ENCODE peak calls at places on chromosomes 16 and 17, in seven cellular contexts. O is mesendoderm; F is caudate nucleus; N is SHP77; R is sciatic nerve; P is activated CD8-positive, alpha-beta T cell treated with anti-CD3 and anti-CD28 coated beads, Interleukin-2, amount 10 ng/mL, durations not matched to agents 7 days and 5 days; A is HFF-Myc. G is an unnamed sample.

GRCh38 chr17:2853722-2854580 is 57.7 kb downstream of the RAP1GAP2 start:
- DNase-seq in A (no peak), R (no peak), P (no peak), O (peak), F (no peak), N (peak), G (peak)

GRCh38 chr16:15741207-15741871 is 91.3 kb downstream of the NDE1 start:
- DNase-seq in O (no peak), F (no peak), P (no peak), N (peak), A (no peak), R (no peak), G (no peak)

GRCh38 chr17:80832266-80832676 is 159.4 kb upstream of the CHMP6 start:
- DNase-seq in O (peak), F (no peak), P (no peak), N (peak), A (no peak), R (no peak), G (peak)

GRCh38 chr17:10278218-10278617 is 79.8 kb upstream of the GAS7 start:
- DNase-seq in P (no peak), N (no peak), O (peak), F (no peak), R (no peak), A (no peak), G (peak)

GRCh38 chr17:81840826-81841778 is 6.3 kb upstream of the PPP1R27 start:
- DNase-seq in F (no peak), A (no peak), N (no peak), R (no peak), O (no peak), P (no peak), G (peak)

GRCh38 chr17:19023209-19023999 is 18.8 kb upstream of the FAM83G start:
- DNase-seq in R (no peak), A (no peak), P (no peak), F (no peak), O (no peak), N (no peak), G (no peak)

GRCh38 chr16:23403547-23403946 is 49.4 kb downstream of the COG7 start:
- DNase-seq in N (no peak), F (no peak), A (no peak), R (no peak), P (no peak), O (no peak), G (no peak)

GRCh38 chr17:50926523-50926922 is 60.4 kb upstream of the TOB1 start:
- DNase-seq in N (no peak), O (no peak), A (no peak), P (peak), R (no peak), F (no peak), G (no peak)

GRCh38 chr16:65662236-65662635 is 540.4 kb upstream of the CDH11 start:
- DNase-seq in A (no peak), N (no peak), R (no peak), F (no peak), O (no peak), P (no peak), G (no peak)

GRCh38 chr17:74770498-74771318 is 5.4 kb downstream of the NAT9 start:
- DNase-seq in O (peak), F (peak), P (peak), A (no peak), N (peak), R (peak), G (peak)

GRCh38 chr16:59053911-59054310 is 319.8 kb upstream of the GOT2 start:
- DNase-seq in R (no peak), P (no peak), O (no peak), N (no peak), A (no peak), F (no peak), G (no peak)

GRCh38 chr17:81309140-81309858 is 14.2 kb upstream of the SLC38A10 start:
- DNase-seq in N (peak), F (no peak), A (no peak), O (peak), R (peak), P (peak), G (peak)

GRCh38 chr17:6088141-6088540 is 18.0 kb downstream of the WSCD1 start:
- DNase-seq in R (no peak), A (no peak), F (no peak), N (no peak), O (no peak), P (no peak), G (no peak)

GRCh38 chr16:27020031-27020430 is 46.7 kb upstream of the C16orf82 start:
- DNase-seq in R (no peak), A (no peak), P (no peak), F (no peak), O (no peak), N (no peak), G (no peak)

GRCh38 chr16:15952265-15952711 is 2.9 kb downstream of the ABCC1 start:
- DNase-seq in F (no peak), N (no peak), A (no peak), R (no peak), P (no peak), O (no peak), G (no peak)

GRCh38 chr17:65370669-65371126 is 190.8 kb downstream of the AXIN2 start:
- DNase-seq in O (peak), N (no peak), P (peak), F (no peak), A (no peak), R (no peak), G (peak)

GRCh38 chr17:79568661-79569060 is 42.2 kb downstream of the RBFOX3 start:
- DNase-seq in A (no peak), F (no peak), P (no peak), O (no peak), R (no peak), N (no peak), G (no peak)

GRCh38 chr17:4230142-4230541 is 33.6 kb downstream of the ANKFY1 start:
- DNase-seq in N (no peak), O (peak), F (no peak), A (peak), R (no peak), P (no peak), G (peak)

GRCh38 chr17:79658811-79659207 is 48.0 kb upstream of the RBFOX3 start:
- DNase-seq in A (peak), O (peak), N (peak), F (no peak), R (peak), P (no peak), G (peak)

GRCh38 chr16:27767971-27768591 is 218.1 kb downstream of the KATNIP start:
- DNase-seq in O (no peak), R (no peak), F (no peak), P (no peak), N (no peak), A (no peak), G (no peak)

G was measured in GM23338.